ENCODE peak calls at places on chromosomes 2 and 18, in five cellular contexts. K is nucleus accumbens; D is naive thymus-derived CD4-positive, alpha-beta T cell; A is NCI-H1105; T is substantia nigra. P is an unnamed sample.

GRCh38 chr2:31090188-31090587 is 48.1 kb downstream of the GALNT14 start:
- DNase-seq in K (no peak), D (no peak), A (no peak), T (no peak), P (no peak)

GRCh38 chr18:69002233-69002632 is 204.4 kb downstream of the CCDC102B start:
- DNase-seq in K (no peak), D (no peak), A (no peak), T (no peak), P (no peak)

GRCh38 chr2:126643431-126643830 is 12.5 kb upstream of the GYPC start:
- DNase-seq in K (no peak), D (no peak), A (no peak), T (no peak), P (no peak)

GRCh38 chr2:71833855-71834554 is 313.7 kb downstream of the CYP26B1 start:
- DNase-seq in K (no peak), D (no peak), A (no peak), T (no peak), P (no peak)

GRCh38 chr2:81007104-81007503 is 702.6 kb upstream of the LRRTM1 start:
- DNase-seq in K (no peak), D (no peak), A (no peak), T (no peak), P (no peak)

GRCh38 chr18:2529154-2529553 is 42.2 kb downstream of the METTL4 start:
- DNase-seq in K (no peak), D (no peak), A (no peak), T (no peak), P (no peak)

GRCh38 chr2:59589881-59590280 is 963.6 kb downstream of the BCL11A start:
- DNase-seq in K (no peak), D (no peak), A (no peak), T (no peak), P (no peak)

GRCh38 chr2:31380243-31380642 is 34.3 kb downstream of the XDH start:
- DNase-seq in K (no peak), D (no peak), A (no peak), T (no peak), P (no peak)

GRCh38 chr2:134320930-134321329 is 67.1 kb downstream of the MGAT5 start:
- DNase-seq in K (no peak), D (peak; percentile 38), A (no peak), T (no peak), P (no peak)

GRCh38 chr2:214169736-214170135 is 241.1 kb upstream of the VWC2L start:
- DNase-seq in K (no peak), D (no peak), A (no peak), T (no peak), P (no peak)

GRCh38 chr18:55862693-55863485 is 274.9 kb upstream of the TCF4 start:
- DNase-seq in K (no peak), D (no peak), A (peak; percentile 49), T (no peak), P (no peak)

GRCh38 chr2:51263921-51264320 is 232.0 kb upstream of the NRXN1 start:
- DNase-seq in K (no peak), D (no peak), A (no peak), T (no peak), P (no peak)

GRCh38 chr2:37698931-37699481 is 27.6 kb upstream of the CDC42EP3 start:
- DNase-seq in K (no peak), D (no peak), A (no peak), T (no peak), P (no peak)

GRCh38 chr2:60529111-60529510 is 24.3 kb downstream of the BCL11A start:
- DNase-seq in K (no peak), D (no peak), A (no peak), T (no peak), P (no peak)

GRCh38 chr2:189751080-189751658 is 11.4 kb downstream of the OSGEPL1 start:
- DNase-seq in K (no peak), D (peak; percentile 49), A (no peak), T (no peak), P (no peak)

GRCh38 chr2:154699560-154699901 is 1.0 kb downstream of the KCNJ3 start:
- DNase-seq in K (no peak), D (no peak), A (no peak), T (no peak), P (no peak)

GRCh38 chr2:133840761-133841160 is 272.5 kb upstream of the NCKAP5 start:
- DNase-seq in K (no peak), D (no peak), A (no peak), T (no peak), P (no peak)

GRCh38 chr2:75276093-75277055 is 77.1 kb upstream of the TACR1 start:
- DNase-seq in K (no peak), D (no peak), A (no peak), T (no peak), P (no peak)

GRCh38 chr2:149180226-149180875 is 141.9 kb downstream of the LYPD6B start:
- DNase-seq in K (no peak), D (no peak), A (no peak), T (no peak), P (no peak)

GRCh38 chr2:56531668-56532420 is 348.1 kb downstream of the CCDC85A start:
- DNase-seq in K (no peak), D (no peak), A (no peak), T (no peak), P (no peak)

GRCh38 chr2:58794103-58794502 is 553.0 kb upstream of the FANCL start:
- DNase-seq in K (no peak), D (no peak), A (no peak), T (no peak), P (no peak)

GRCh38 chr2:133940134-133940533 is 313.7 kb upstream of the MGAT5 start:
- DNase-seq in K (no peak), D (no peak), A (no peak), T (no peak), P (no peak)

GRCh38 chr18:23043803-23044376 is 91.4 kb upstream of the CABLES1 start:
- DNase-seq in K (no peak), D (no peak), A (no peak), T (no peak), P (no peak)

GRCh38 chr18:35174093-35174731 is 66.6 kb upstream of the ZNF397 start:
- DNase-seq in K (no peak), D (peak; percentile 9), A (no peak), T (no peak), P (peak; percentile 3)

GRCh38 chr2:75074708-75075107 is 116.3 kb downstream of the POLE4 start:
- DNase-seq in K (no peak), D (no peak), A (no peak), T (no peak), P (no peak)

GRCh38 chr2:225177098-225177497 is 134.8 kb upstream of the DOCK10 start:
- DNase-seq in K (no peak), D (no peak), A (no peak), T (no peak), P (no peak)

GRCh38 chr2:152466041-152466440 is 131.1 kb downstream of the FMNL2 start:
- DNase-seq in K (no peak), D (no peak), A (no peak), T (no peak), P (no peak)

GRCh38 chr2:67994716-67995115 is 68.1 kb downstream of the C1D start:
- DNase-seq in K (no peak), D (no peak), A (no peak), T (no peak), P (no peak)

GRCh38 chr18:55699233-55699765 is 111.3 kb upstream of the TCF4 start:
- DNase-seq in K (no peak), D (no peak), A (no peak), T (no peak), P (no peak)

GRCh38 chr18:13280066-13280795 is 61.7 kb downstream of the LDLRAD4 start:
- DNase-seq in K (no peak), D (no peak), A (no peak), T (no peak), P (no peak)

GRCh38 chr2:65071499-65072180 is 15.4 kb downstream of the CEP68 start:
- DNase-seq in K (no peak), D (no peak), A (no peak), T (no peak), P (no peak)

GRCh38 chr2:196592912-196593881 is 46.3 kb upstream of the CCDC150 start:
- DNase-seq in K (peak; percentile 70), D (no peak), A (peak; percentile 61), T (peak; percentile 65), P (peak; percentile 58)

GRCh38 chr18:35389095-35389618 is 12.0 kb upstream of the ZNF396 start:
- DNase-seq in K (no peak), D (no peak), A (no peak), T (no peak), P (no peak)